ENCODE peak calls at places on chromosome 1, in nine cellular contexts. B, Y, Z, D, W, K, U, G and E are unnamed samples.

GRCh38 chr1:23906731-23907130 is 6.4 kb downstream of the CNR2 start:
- DNase-seq in B (no peak), Y (no peak), Z (no peak), D (no peak), W (no peak), K (no peak), U (no peak), G (no peak), E (no peak)

GRCh38 chr1:210025870-210026269 is 87.9 kb downstream of the SYT14 start:
- DNase-seq in B (no peak), Y (no peak), Z (no peak), D (no peak), W (no peak), K (no peak), U (no peak), G (no peak), E (no peak)

GRCh38 chr1:78715181-78715661 is 65.6 kb downstream of the IFI44 start:
- DNase-seq in B (no peak), Y (no peak), Z (no peak), D (no peak), W (no peak), K (no peak), U (no peak), G (no peak), E (no peak)

GRCh38 chr1:47991187-47991586 is 6.0 kb downstream of the TRABD2B start:
- DNase-seq in B (no peak), Y (no peak), Z (no peak), D (no peak), W (no peak), K (no peak), U (no peak), G (no peak), E (no peak)

GRCh38 chr1:184399192-184399847 is 12.5 kb downstream of the C1orf21 start:
- DNase-seq in B (no peak), Y (no peak), Z (peak; percentile 18), D (no peak), W (no peak), K (no peak), U (no peak), G (no peak), E (no peak)

GRCh38 chr1:113783254-113784103 is 24.2 kb upstream of the PHTF1 start:
- DNase-seq in B (no peak), Y (no peak), Z (peak; percentile 89), D (no peak), W (peak; percentile 59), K (no peak), U (no peak), G (peak; percentile 6), E (no peak)

GRCh38 chr1:206658981-206659273 is 23.6 kb downstream of the DYRK3 start:
- DNase-seq in B (no peak), Y (no peak), Z (no peak), D (no peak), W (no peak), K (no peak), U (no peak), G (no peak), E (no peak)

GRCh38 chr1:182674346-182675246 is 9.8 kb downstream of the RGS8 start:
- DNase-seq in B (no peak), Y (no peak), Z (no peak), D (no peak), W (no peak), K (no peak), U (no peak), G (no peak), E (no peak)

GRCh38 chr1:156860639-156861423 is at the start of gene NTRK1:
- DNase-seq in B (no peak), Y (no peak), Z (peak; percentile 65), D (no peak), W (peak; percentile 18), K (peak; percentile 70), U (peak; percentile 56), G (no peak), E (no peak)

GRCh38 chr1:63799324-63799723 is 25.5 kb downstream of the ROR1 start:
- DNase-seq in B (no peak), Y (no peak), Z (no peak), D (no peak), W (no peak), K (no peak), U (no peak), G (no peak), E (no peak)

GRCh38 chr1:151828931-151829330 is 2.7 kb downstream of the RORC start:
- DNase-seq in B (no peak), Y (no peak), Z (peak; percentile 88), D (no peak), W (no peak), K (peak; percentile 64), U (no peak), G (no peak), E (no peak)

GRCh38 chr1:1604374-1605033 is 4.6 kb upstream of the FNDC10 start:
- DNase-seq in B (no peak), Y (peak; percentile 70), Z (no peak), D (no peak), W (no peak), K (no peak), U (no peak), G (no peak), E (no peak)

GRCh38 chr1:234611799-234612351 is 1.9 kb upstream of the IRF2BP2 start:
- DNase-seq in B (no peak), Y (peak; percentile 82), Z (no peak), D (no peak), W (peak; percentile 70), K (no peak), U (no peak), G (no peak), E (peak; percentile 38)

GRCh38 chr1:62541048-62541447 is 56.3 kb upstream of the ANGPTL3 start:
- DNase-seq in B (no peak), Y (no peak), Z (no peak), D (no peak), W (no peak), K (no peak), U (no peak), G (no peak), E (no peak)

GRCh38 chr1:178688244-178688643 is 36.8 kb upstream of the RALGPS2 start:
- DNase-seq in B (no peak), Y (no peak), Z (no peak), D (no peak), W (no peak), K (no peak), U (no peak), G (no peak), E (no peak)